ENCODE peak calls at places on chromosome 16, in eight cellular contexts. F, N, E, X, L, U, O and A are unnamed samples.

GRCh38 chr16:85417156-85417860 is 195.8 kb upstream of the GSE1 start:
- DNase-seq in F (no peak), N (no peak), E (peak), X (no peak), L (no peak), U (no peak), O (no peak), A (no peak)

GRCh38 chr16:75099738-75100615 is 16.6 kb downstream of the LDHD start:
- DNase-seq in F (no peak), N (no peak), E (no peak), X (peak), L (peak), U (no peak), O (no peak), A (no peak)

GRCh38 chr16:53821487-53821886 is 117.5 kb downstream of the FTO start:
- DNase-seq in F (no peak), N (no peak), E (no peak), X (no peak), L (no peak), U (no peak), O (no peak), A (no peak)

GRCh38 chr16:3173892-3174617 is 13.9 kb upstream of the OR1F1 start:
- DNase-seq in F (no peak), N (no peak), E (no peak), X (peak), L (no peak), U (peak), O (no peak), A (no peak)

GRCh38 chr16:2971134-2971984 is 2.2 kb downstream of the PAQR4 start:
- DNase-seq in F (no peak), N (no peak), E (no peak), X (no peak), L (no peak), U (no peak), O (no peak), A (no peak)

GRCh38 chr16:47477680-47478079 is 16.5 kb downstream of the PHKB start:
- DNase-seq in F (no peak), N (no peak), E (no peak), X (no peak), L (no peak), U (no peak), O (no peak), A (no peak)

GRCh38 chr16:48607056-48607825 is 2.7 kb downstream of the N4BP1 start:
- DNase-seq in F (no peak), N (no peak), E (no peak), X (no peak), L (no peak), U (no peak), O (no peak), A (no peak)

GRCh38 chr16:55239723-55240122 is 84.3 kb upstream of the IRX6 start:
- DNase-seq in F (no peak), N (no peak), E (no peak), X (no peak), L (no peak), U (no peak), O (no peak), A (no peak)

GRCh38 chr16:56600398-56600999 is 7.9 kb upstream of the MT2A start:
- DNase-seq in F (no peak), N (no peak), E (peak), X (peak), L (no peak), U (peak), O (no peak), A (no peak)

GRCh38 chr16:88999457-89000206 is 22.6 kb upstream of the CBFA2T3 start:
- DNase-seq in F (no peak), N (peak), E (no peak), X (no peak), L (peak), U (no peak), O (no peak), A (no peak)